ENCODE peak calls at places on chromosomes 6 and 20, in ten cellular contexts. J is left lung, I is H9, S is mesenchymal stem cell, C is tibial nerve, G is neural progenitor cell, N is lower lobe of right lung, Q is mammary epithelial cell, A is heart left ventricle, Z is left ventricle myocardium inferior. X is an unnamed sample.

GRCh38 chr6:88492241-88492640 is 326.1 kb upstream of the CNR1 start:
- DNase-seq in J (no peak), I (no peak), S (no peak), C (no peak), G (no peak), N (no peak), Q (no peak), A (no peak), Z (no peak), X (no peak)

GRCh38 chr6:77456531-77457248 is 6.6 kb downstream of the HTR1B start:
- DNase-seq in J (no peak), I (peak; percentile 40), S (peak; percentile 98), C (no peak), G (no peak), N (no peak), Q (peak; percentile 85), A (peak; percentile 66), Z (no peak), X (peak; percentile 97)

GRCh38 chr6:146892613-146893401 is 294.0 kb downstream of the ADGB start:
- DNase-seq in J (no peak), I (no peak), S (peak; percentile 80), C (no peak), G (no peak), N (no peak), Q (peak; percentile 34), A (no peak), Z (no peak), X (peak; percentile 47)

GRCh38 chr6:26170951-26171841 is 84.0 kb downstream of the HFE start:
- DNase-seq in J (no peak), I (no peak), S (no peak), C (no peak), G (no peak), N (no peak), Q (no peak), A (no peak), Z (no peak), X (no peak)

GRCh38 chr6:455006-455585 is 63.5 kb downstream of the IRF4 start:
- DNase-seq in J (no peak), I (no peak), S (no peak), C (no peak), G (no peak), N (no peak), Q (no peak), A (no peak), Z (no peak), X (no peak)

GRCh38 chr20:59443558-59443957 is 143.1 kb downstream of the EDN3 start:
- DNase-seq in J (no peak), I (no peak), S (no peak), C (no peak), G (no peak), N (no peak), Q (no peak), A (no peak), Z (no peak), X (peak; percentile 47)

GRCh38 chr6:161104966-161105365 is 113.4 kb downstream of the MAP3K4 start:
- DNase-seq in J (no peak), I (no peak), S (no peak), C (no peak), G (no peak), N (no peak), Q (peak; percentile 40), A (no peak), Z (no peak), X (peak; percentile 5)

GRCh38 chr20:59406446-59406845 is 106.0 kb downstream of the EDN3 start:
- DNase-seq in J (no peak), I (no peak), S (no peak), C (no peak), G (no peak), N (no peak), Q (no peak), A (no peak), Z (peak; percentile 35), X (no peak)

GRCh38 chr6:106444777-106445507 is 84.4 kb downstream of the CRYBG1 start:
- DNase-seq in J (no peak), I (peak; percentile 30), S (peak; percentile 73), C (no peak), G (peak; percentile 76), N (no peak), Q (peak; percentile 58), A (no peak), Z (no peak), X (peak; percentile 87)

GRCh38 chr6:147192278-147192911 is 11.8 kb upstream of the STXBP5 start:
- DNase-seq in J (no peak), I (no peak), S (no peak), C (no peak), G (no peak), N (no peak), Q (no peak), A (no peak), Z (no peak), X (no peak)

GRCh38 chr6:113645576-113645970 is 211.6 kb upstream of the MARCKS start:
- DNase-seq in J (no peak), I (no peak), S (peak; percentile 79), C (no peak), G (no peak), N (no peak), Q (peak; percentile 98), A (no peak), Z (no peak), X (peak; percentile 66)

GRCh38 chr20:36676701-36677421 is 30.9 kb upstream of the SLA2 start:
- DNase-seq in J (no peak), I (peak; percentile 98), S (peak; percentile 97), C (no peak), G (peak; percentile 94), N (no peak), Q (no peak), A (no peak), Z (no peak), X (no peak)

GRCh38 chr6:130587778-130588520 is 222.1 kb downstream of the TMEM200A start:
- DNase-seq in J (no peak), I (no peak), S (peak; percentile 26), C (no peak), G (no peak), N (no peak), Q (peak; percentile 84), A (no peak), Z (no peak), X (peak; percentile 39)

GRCh38 chr20:41048475-41049242 is 20.0 kb downstream of the TOP1 start:
- DNase-seq in J (no peak), I (no peak), S (no peak), C (no peak), G (peak; percentile 57), N (no peak), Q (no peak), A (no peak), Z (no peak), X (no peak)

GRCh38 chr6:163617549-163617948 is 203.0 kb downstream of the QKI start:
- DNase-seq in J (no peak), I (no peak), S (no peak), C (no peak), G (no peak), N (no peak), Q (no peak), A (no peak), Z (no peak), X (no peak)

GRCh38 chr6:135115411-135116293 is 61.0 kb upstream of the HBS1L start:
- DNase-seq in J (no peak), I (no peak), S (peak; percentile 16), C (no peak), G (no peak), N (no peak), Q (no peak), A (no peak), Z (no peak), X (no peak)

DNA sequence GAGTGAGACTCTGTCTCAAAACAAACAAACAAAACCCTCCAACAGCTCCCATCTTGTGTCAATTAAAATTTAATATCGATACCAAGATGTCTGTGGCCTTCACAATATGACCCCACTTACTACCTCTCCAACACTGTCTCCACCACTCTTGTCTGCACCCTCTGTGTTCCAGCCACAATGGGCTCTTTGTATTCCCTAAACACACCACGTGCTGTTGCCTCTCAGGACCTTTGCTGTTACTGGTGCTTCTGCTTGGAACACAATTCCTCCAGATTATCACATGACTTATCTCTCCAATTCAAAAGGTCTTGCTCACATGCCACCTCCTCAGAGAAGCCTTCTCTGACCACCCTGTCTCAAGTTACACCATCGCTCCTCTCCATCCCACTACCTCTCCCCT is 6.0 kb upstream of the HCK start:
- DNase-seq in J (no peak), I (no peak), S (no peak), C (no peak), G (no peak), N (no peak), Q (no peak), A (no peak), Z (no peak), X (no peak)
- H3K27me3 ChIP-seq in J (peaks cover 3% of the 10 kb centered on the region), I (no peaks in the 10 kb centered on the region), S (peaks cover 74% of the 10 kb centered on the region), C (no peaks in the 10 kb centered on the region), G (peaks cover 29% of the 10 kb centered on the region), N (peaks cover 12% of the 10 kb centered on the region), Q (peaks cover 1% of the 10 kb centered on the region), A (peaks cover 14% of the 10 kb centered on the region), Z (peaks cover 45% of the 10 kb centered on the region), X (peaks cover 79% of the 10 kb centered on the region)

GRCh38 chr6:52116605-52116948 is 29.2 kb upstream of the PKHD1 start:
- DNase-seq in J (no peak), I (no peak), S (no peak), C (no peak), G (no peak), N (no peak), Q (no peak), A (no peak), Z (no peak), X (no peak)
- H3K27me3 ChIP-seq in J (no peaks in the 10 kb centered on the region), I (no peaks in the 10 kb centered on the region), S (no peaks in the 10 kb centered on the region), C (no peaks in the 10 kb centered on the region), G (no peaks in the 10 kb centered on the region), N (peaks cover 4% of the 10 kb centered on the region), Q (no peaks in the 10 kb centered on the region), A (no peaks in the 10 kb centered on the region), Z (no peaks in the 10 kb centered on the region), X (no peaks in the 10 kb centered on the region)

DNA sequence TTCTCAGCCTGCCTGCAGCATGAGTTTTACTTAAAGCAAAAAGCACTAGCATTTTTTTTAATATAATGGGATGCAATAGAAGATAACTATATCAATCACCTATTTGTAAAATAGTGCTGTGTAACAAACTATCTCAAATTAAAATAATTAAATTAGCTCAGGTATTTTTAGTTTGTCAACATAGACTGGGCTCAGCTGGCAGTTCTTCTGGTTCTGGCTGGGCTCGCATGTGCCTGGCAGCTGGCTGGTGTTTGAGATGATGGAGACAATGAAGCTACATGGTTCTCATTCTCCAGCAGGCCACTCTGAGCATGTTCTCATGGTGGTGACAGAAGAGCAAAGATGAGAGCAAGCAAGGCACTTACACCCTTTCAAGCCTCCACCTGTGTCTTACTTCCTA is 181.0 kb downstream of the PLCB1 start:
- DNase-seq in J (no peak), I (no peak), S (no peak), C (no peak), G (no peak), N (no peak), Q (no peak), A (no peak), Z (no peak), X (no peak)
- H3K27me3 ChIP-seq in J (no peaks in the 10 kb centered on the region), I (no peaks in the 10 kb centered on the region), S (no peaks in the 10 kb centered on the region), C (no peaks in the 10 kb centered on the region), G (no peaks in the 10 kb centered on the region), N (no peaks in the 10 kb centered on the region), Q (no peaks in the 10 kb centered on the region), A (no peaks in the 10 kb centered on the region), Z (no peaks in the 10 kb centered on the region), X (no peaks in the 10 kb centered on the region)

DNA sequence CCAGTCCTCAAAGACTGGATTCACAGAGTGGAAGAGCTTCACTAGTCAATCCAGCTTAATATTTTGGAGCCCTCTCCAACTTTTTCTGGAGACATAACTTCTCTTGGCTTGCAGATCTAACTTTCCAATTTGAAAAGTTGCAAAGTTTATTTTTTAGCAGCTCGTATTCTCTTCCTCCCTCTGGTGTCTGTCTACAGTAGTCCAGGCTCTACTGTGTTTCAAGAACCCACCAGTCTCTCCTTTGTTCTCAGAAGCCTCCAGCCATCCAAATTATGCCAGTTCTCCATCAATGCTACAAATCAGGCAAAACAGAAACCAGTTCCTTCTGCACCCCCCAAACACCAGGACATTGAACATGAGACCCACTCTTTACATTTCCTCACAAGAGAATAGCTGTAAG is 376.1 kb upstream of the OPRM1 start:
- DNase-seq in J (no peak), I (no peak), S (no peak), C (no peak), G (no peak), N (no peak), Q (no peak), A (no peak), Z (no peak), X (no peak)
- H3K27me3 ChIP-seq in J (no peaks in the 10 kb centered on the region), I (no peaks in the 10 kb centered on the region), S (no peaks in the 10 kb centered on the region), C (no peaks in the 10 kb centered on the region), G (no peaks in the 10 kb centered on the region), N (no peaks in the 10 kb centered on the region), Q (no peaks in the 10 kb centered on the region), A (no peaks in the 10 kb centered on the region), Z (no peaks in the 10 kb centered on the region), X (no peaks in the 10 kb centered on the region)